ENCODE peak calls at places on chromosomes 5 and 9, in nine cellular contexts. Y, B, C, W, H, L, K, A and X are unnamed samples.

GRCh38 chr9:76297721-76298239 is 96.4 kb downstream of the RFK start:
- DNase-seq in K (peak; percentile 25), A (no peak), Y (peak; percentile 33), L (no peak), H (no peak), B (no peak), W (no peak), C (no peak), X (no peak)

GRCh38 chr5:179680780-179681411 is at the start of gene CBY3:
- DNase-seq in C (no peak), H (no peak), K (no peak), Y (peak; percentile 45), L (no peak), W (no peak), B (no peak), A (no peak), X (no peak)

GRCh38 chr9:128062856-128063831 is 4.0 kb downstream of the NAIF1 start:
- DNase-seq in A (no peak), C (no peak), L (no peak), B (no peak), H (no peak), Y (no peak), K (no peak), W (no peak), X (no peak)

GRCh38 chr9:34988218-34989055 is 1.1 kb upstream of the DNAJB5 start:
- DNase-seq in B (peak; percentile 76), C (peak; percentile 76), A (peak; percentile 87), Y (no peak), L (no peak), K (peak; percentile 64), H (peak; percentile 52), W (peak; percentile 65), X (peak; percentile 42)

GRCh38 chr9:100639851-100640250 is 62.0 kb downstream of the CAVIN4 start:
- DNase-seq in L (no peak), Y (no peak), W (no peak), K (no peak), A (no peak), H (no peak), B (no peak), C (no peak), X (no peak)

GRCh38 chr9:21367957-21368356 is at the start of gene IFNA13:
- DNase-seq in H (no peak), L (no peak), B (no peak), K (no peak), A (no peak), W (no peak), Y (no peak), C (no peak), X (no peak)

GRCh38 chr9:121944741-121945191 is 148.3 kb downstream of the TTLL11 start:
- DNase-seq in A (no peak), B (no peak), L (no peak), K (no peak), H (no peak), W (no peak), Y (peak; percentile 87), C (no peak), X (no peak)

GRCh38 chr9:134419684-134420076 is 93.4 kb downstream of the RXRA start:
- DNase-seq in B (no peak), H (peak; percentile 38), C (no peak), Y (no peak), K (no peak), A (no peak), W (no peak), L (no peak), X (peak; percentile 64)

GRCh38 chr5:84088996-84089395 is 295.7 kb downstream of the EDIL3 start:
- DNase-seq in L (no peak), Y (peak; percentile 44), H (no peak), A (no peak), C (no peak), K (no peak), B (no peak), W (no peak), X (peak; percentile 68)

GRCh38 chr5:148690945-148691344 is 36.6 kb upstream of the HTR4 start:
- DNase-seq in H (no peak), K (no peak), W (no peak), Y (no peak), C (no peak), L (no peak), B (no peak), A (no peak), X (no peak)

GRCh38 chr5:57735754-57736153 is 253.1 kb upstream of the ACTBL2 start:
- DNase-seq in Y (peak; percentile 96), L (no peak), B (no peak), K (no peak), C (no peak), A (no peak), W (no peak), H (no peak), X (no peak)

GRCh38 chr5:31064215-31064614 is 129.3 kb upstream of the CDH6 start:
- DNase-seq in L (no peak), H (no peak), C (no peak), Y (no peak), B (no peak), K (no peak), A (no peak), W (no peak), X (no peak)

GRCh38 chr9:976258-976804 is at the start of gene DMRT3:
- DNase-seq in H (no peak), Y (no peak), C (no peak), W (no peak), A (peak; percentile 67), K (no peak), L (peak; percentile 59), B (no peak), X (no peak)

GRCh38 chr5:139138109-139138508 is 60.1 kb downstream of the SIL1 start:
- DNase-seq in B (no peak), H (no peak), C (no peak), L (no peak), A (no peak), Y (peak; percentile 39), W (no peak), K (no peak), X (no peak)

GRCh38 chr9:135926402-135927194 is 19.3 kb upstream of the CAMSAP1 start:
- DNase-seq in Y (peak; percentile 61), B (peak; percentile 53), L (no peak), H (no peak), W (no peak), C (peak; percentile 71), K (no peak), A (peak; percentile 90), X (no peak)

GRCh38 chr9:136409557-136410455 is 608 bp downstream of the ENTR1 start:
- DNase-seq in A (peak; percentile 90), W (peak; percentile 67), B (no peak), C (no peak), L (no peak), K (no peak), H (peak; percentile 32), Y (peak; percentile 22), X (peak; percentile 51)

DNA sequence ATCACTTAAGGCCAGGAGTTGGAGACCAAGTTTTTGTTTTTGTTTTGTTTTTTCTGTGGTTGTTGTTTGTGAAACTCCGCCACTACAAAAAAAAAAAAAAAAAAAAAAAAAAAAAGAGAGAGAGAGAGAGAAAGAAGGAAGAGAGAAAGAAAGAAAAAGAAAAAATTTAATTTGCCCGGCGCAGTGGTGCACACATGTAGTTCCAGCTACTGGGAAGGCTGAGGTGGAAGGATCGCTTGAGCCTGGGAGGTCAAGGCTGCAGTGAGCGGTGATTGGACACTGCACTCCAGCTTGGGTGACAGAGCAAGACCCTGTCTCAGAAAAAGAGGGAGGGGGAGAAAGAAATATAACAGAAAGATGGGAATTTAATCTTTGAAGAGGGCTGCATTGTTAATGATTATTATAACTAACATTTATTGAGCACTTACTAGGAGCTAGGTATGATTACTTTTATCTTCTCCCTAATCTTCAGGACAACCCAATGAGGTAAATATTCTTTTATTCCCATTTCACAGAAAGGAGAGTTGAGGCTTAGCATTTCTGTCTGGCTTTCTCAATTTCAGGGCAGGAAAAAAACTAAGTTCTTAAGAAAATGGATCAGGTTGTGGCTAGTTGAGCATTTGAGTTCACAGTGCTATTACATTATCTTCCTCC is 1.0 kb downstream of the THG1L start:
- DNase-seq in Y (no peak), C (no peak), H (no peak), B (no peak), K (no peak), W (no peak), L (no peak), A (no peak), X (no peak)
- H3K4me3 ChIP-seq in Y (no peak overlapping the region), C (no peak overlapping the region), H (peak overlapping the region; percentile 83), B (peak overlapping the region; percentile 100), K (no peak overlapping the region), W (no peak overlapping the region), L (peak overlapping the region; percentile 74), A (no peak overlapping the region), X (peak overlapping the region; percentile 74)

DNA sequence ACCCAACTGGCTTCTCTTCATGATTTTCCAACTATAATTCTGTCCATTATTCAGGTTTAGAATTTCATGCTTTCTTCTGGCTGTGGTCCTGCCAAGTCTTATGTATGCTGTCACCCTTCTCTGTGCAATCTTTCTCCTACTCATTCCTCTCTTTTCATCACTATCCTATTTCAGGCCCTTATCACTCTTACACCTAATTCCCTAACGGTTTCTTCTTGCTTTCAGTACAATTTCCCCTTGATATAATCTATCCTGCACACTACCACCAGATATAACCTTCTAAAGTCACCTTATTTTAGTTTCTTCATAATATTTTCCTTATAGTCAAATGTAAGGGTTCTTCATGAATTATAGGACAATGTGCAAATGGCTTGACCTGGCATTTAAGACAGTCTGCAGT is 436.2 kb downstream of the RAB3C start:
- DNase-seq in C (no peak), B (no peak), K (no peak), Y (no peak), A (no peak), L (no peak), W (no peak), H (no peak), X (no peak)
- H3K4me3 ChIP-seq in C (no peak overlapping the region), B (no peak overlapping the region), K (no peak overlapping the region), Y (no peak overlapping the region), A (no peak overlapping the region), L (no peak overlapping the region), W (no peak overlapping the region), H (no peak overlapping the region), X (no peak overlapping the region)

GRCh38 chr9:33820231-33820745 is 3.3 kb downstream of the UBE2R2 start:
- DNase-seq in C (no peak), H (no peak), K (no peak), Y (no peak), L (no peak), A (no peak), W (no peak), B (no peak), X (no peak)

GRCh38 chr9:33818167-33818831 is 1.3 kb downstream of the UBE2R2 start:
- DNase-seq in K (peak; percentile 61), B (no peak), W (peak; percentile 56), H (no peak), L (no peak), C (peak; percentile 77), Y (no peak), A (peak; percentile 89), X (no peak)

GRCh38 chr9:33818832-33819500 is 2.0 kb downstream of the UBE2R2 start:
- DNase-seq in B (no peak), L (no peak), H (no peak), Y (peak; percentile 61), A (no peak), W (no peak), C (no peak), K (no peak), X (no peak)

GRCh38 chr9:33823801-33824200 is 6.8 kb downstream of the UBE2R2 start:
- DNase-seq in H (no peak), K (no peak), Y (no peak), B (no peak), A (no peak), L (no peak), W (no peak), C (no peak), X (no peak)
- H3K4me3 ChIP-seq in H (no peak overlapping the region), K (no peak overlapping the region), Y (no peak overlapping the region), B (no peak overlapping the region), A (no peak overlapping the region), L (no peak overlapping the region), W (no peak overlapping the region), C (no peak overlapping the region), X (no peak overlapping the region)

GRCh38 chr5:14869286-14870164 is 2.1 kb downstream of the ANKH start:
- DNase-seq in H (peak; percentile 23), K (no peak), Y (no peak), C (no peak), W (no peak), A (no peak), B (no peak), L (no peak), X (peak; percentile 19)
- H3K4me3 ChIP-seq in H (peak overlapping the region; percentile 89), K (peak overlapping the region; percentile 89), Y (no peak overlapping the region), C (peak overlapping the region; percentile 97), W (peak overlapping the region; percentile 97), A (peak overlapping the region; percentile 60), B (peak overlapping the region; percentile 56), L (no peak overlapping the region), X (peak overlapping the region; percentile 77)